ENCODE peak calls at places on chromosomes 2 and 18, in nine cellular contexts. One of them, this sample, is unnamed.

GRCh38 chr18:2994603-2995432 is 18.1 kb downstream of the LPIN2 start:
- DNase-seq in mesendoderm: peak
- DNase-seq in stomach: no peak
- DNase-seq in HepG2: no peak
- DNase-seq in iPS DF 6.9: no peak
- DNase-seq in psoas muscle: peak
- DNase-seq in body of pancreas: no peak
- DNase-seq in fibroblast of lung: no peak
- DNase-seq in Peyer's patch: peak
- DNase-seq in this sample: peak

GRCh38 chr2:98140210-98140609 is 53.2 kb downstream of the VWA3B start:
- DNase-seq in iPS DF 6.9: no peak
- DNase-seq in HepG2: no peak
- DNase-seq in body of pancreas: no peak
- DNase-seq in stomach: no peak
- DNase-seq in fibroblast of lung: no peak
- DNase-seq in Peyer's patch: no peak
- DNase-seq in psoas muscle: peak
- DNase-seq in mesendoderm: no peak
- DNase-seq in this sample: no peak

GRCh38 chr18:50192903-50193795 is 1.8 kb downstream of the MYO5B start:
- DNase-seq in psoas muscle: no peak
- DNase-seq in mesendoderm: no peak
- DNase-seq in iPS DF 6.9: no peak
- DNase-seq in fibroblast of lung: no peak
- DNase-seq in body of pancreas: peak
- DNase-seq in stomach: peak
- DNase-seq in Peyer's patch: no peak
- DNase-seq in HepG2: no peak
- DNase-seq in this sample: no peak

GRCh38 chr2:21710031-21710430 is 586.3 kb downstream of the TDRD15 start:
- DNase-seq in mesendoderm: no peak
- DNase-seq in fibroblast of lung: no peak
- DNase-seq in Peyer's patch: no peak
- DNase-seq in HepG2: no peak
- DNase-seq in body of pancreas: no peak
- DNase-seq in psoas muscle: no peak
- DNase-seq in stomach: no peak
- DNase-seq in iPS DF 6.9: no peak
- DNase-seq in this sample: no peak

GRCh38 chr2:104378853-104379374 is 475.0 kb upstream of the POU3F3 start:
- DNase-seq in HepG2: peak
- DNase-seq in mesendoderm: peak
- DNase-seq in fibroblast of lung: peak
- DNase-seq in stomach: no peak
- DNase-seq in iPS DF 6.9: peak
- DNase-seq in Peyer's patch: no peak
- DNase-seq in body of pancreas: no peak
- DNase-seq in psoas muscle: no peak
- DNase-seq in this sample: no peak

GRCh38 chr18:62974928-62975675 is 259.8 kb downstream of the PHLPP1 start:
- DNase-seq in stomach: no peak
- DNase-seq in mesendoderm: no peak
- DNase-seq in HepG2: no peak
- DNase-seq in iPS DF 6.9: no peak
- DNase-seq in Peyer's patch: no peak
- DNase-seq in psoas muscle: no peak
- DNase-seq in body of pancreas: no peak
- DNase-seq in fibroblast of lung: no peak
- DNase-seq in this sample: no peak

GRCh38 chr2:102061962-102062795 is 70.4 kb downstream of the IL1R2 start:
- DNase-seq in mesendoderm: no peak
- DNase-seq in iPS DF 6.9: no peak
- DNase-seq in fibroblast of lung: peak
- DNase-seq in body of pancreas: no peak
- DNase-seq in stomach: no peak
- DNase-seq in Peyer's patch: no peak
- DNase-seq in psoas muscle: no peak
- DNase-seq in HepG2: no peak
- DNase-seq in this sample: no peak

GRCh38 chr2:45840481-45840880 is 189.0 kb downstream of the PRKCE start:
- DNase-seq in Peyer's patch: no peak
- DNase-seq in fibroblast of lung: no peak
- DNase-seq in body of pancreas: no peak
- DNase-seq in psoas muscle: no peak
- DNase-seq in stomach: no peak
- DNase-seq in HepG2: no peak
- DNase-seq in iPS DF 6.9: no peak
- DNase-seq in mesendoderm: no peak
- DNase-seq in this sample: no peak

GRCh38 chr2:28074127-28074526 is 183.6 kb downstream of the BABAM2 start:
- DNase-seq in iPS DF 6.9: no peak
- DNase-seq in fibroblast of lung: no peak
- DNase-seq in body of pancreas: no peak
- DNase-seq in stomach: no peak
- DNase-seq in Peyer's patch: no peak
- DNase-seq in mesendoderm: no peak
- DNase-seq in HepG2: no peak
- DNase-seq in psoas muscle: no peak
- DNase-seq in this sample: no peak

GRCh38 chr2:233385489-233386044 is 31.3 kb downstream of the DGKD start:
- DNase-seq in psoas muscle: no peak
- DNase-seq in body of pancreas: no peak
- DNase-seq in Peyer's patch: no peak
- DNase-seq in stomach: no peak
- DNase-seq in fibroblast of lung: no peak
- DNase-seq in mesendoderm: no peak
- DNase-seq in iPS DF 6.9: no peak
- DNase-seq in HepG2: no peak
- DNase-seq in this sample: no peak

GRCh38 chr2:233803994-233804393 is 25.9 kb downstream of the MROH2A start:
- DNase-seq in psoas muscle: no peak
- DNase-seq in Peyer's patch: peak
- DNase-seq in mesendoderm: no peak
- DNase-seq in body of pancreas: no peak
- DNase-seq in fibroblast of lung: no peak
- DNase-seq in stomach: peak
- DNase-seq in HepG2: no peak
- DNase-seq in iPS DF 6.9: no peak
- DNase-seq in this sample: peak

GRCh38 chr2:105862843-105863242 is 118.1 kb downstream of the NCK2 start:
- DNase-seq in mesendoderm: no peak
- DNase-seq in body of pancreas: no peak
- DNase-seq in psoas muscle: no peak
- DNase-seq in Peyer's patch: no peak
- DNase-seq in stomach: no peak
- DNase-seq in fibroblast of lung: no peak
- DNase-seq in HepG2: no peak
- DNase-seq in iPS DF 6.9: no peak
- DNase-seq in this sample: no peak

GRCh38 chr2:192126912-192127311 is 67.8 kb downstream of the TMEFF2 start:
- DNase-seq in HepG2: no peak
- DNase-seq in fibroblast of lung: no peak
- DNase-seq in body of pancreas: no peak
- DNase-seq in mesendoderm: no peak
- DNase-seq in psoas muscle: no peak
- DNase-seq in Peyer's patch: no peak
- DNase-seq in iPS DF 6.9: no peak
- DNase-seq in stomach: no peak
- DNase-seq in this sample: no peak

GRCh38 chr2:7083580-7084509 is 166.6 kb downstream of the RNF144A start:
- DNase-seq in mesendoderm: peak
- DNase-seq in fibroblast of lung: peak
- DNase-seq in body of pancreas: no peak
- DNase-seq in stomach: no peak
- DNase-seq in psoas muscle: no peak
- DNase-seq in iPS DF 6.9: peak
- DNase-seq in HepG2: peak
- DNase-seq in Peyer's patch: peak
- DNase-seq in this sample: no peak

GRCh38 chr2:237143676-237144440 is 58.2 kb downstream of the COPS8 start:
- DNase-seq in stomach: no peak
- DNase-seq in mesendoderm: no peak
- DNase-seq in psoas muscle: no peak
- DNase-seq in Peyer's patch: no peak
- DNase-seq in body of pancreas: no peak
- DNase-seq in HepG2: no peak
- DNase-seq in fibroblast of lung: peak
- DNase-seq in iPS DF 6.9: no peak
- DNase-seq in this sample: no peak

GRCh38 chr2:165889158-165889557 is 64.4 kb downstream of the TTC21B start:
- DNase-seq in Peyer's patch: no peak
- DNase-seq in stomach: no peak
- DNase-seq in body of pancreas: no peak
- DNase-seq in psoas muscle: no peak
- DNase-seq in fibroblast of lung: no peak
- DNase-seq in iPS DF 6.9: no peak
- DNase-seq in mesendoderm: no peak
- DNase-seq in HepG2: no peak
- DNase-seq in this sample: no peak

GRCh38 chr18:79068299-79068945 is 772 bp upstream of the ATP9B start:
- DNase-seq in stomach: no peak
- DNase-seq in body of pancreas: no peak
- DNase-seq in mesendoderm: peak
- DNase-seq in fibroblast of lung: peak
- DNase-seq in iPS DF 6.9: no peak
- DNase-seq in Peyer's patch: no peak
- DNase-seq in HepG2: no peak
- DNase-seq in psoas muscle: peak
- DNase-seq in this sample: no peak

GRCh38 chr2:18740428-18740827 is 151.1 kb upstream of the NT5C1B start:
- DNase-seq in stomach: no peak
- DNase-seq in iPS DF 6.9: no peak
- DNase-seq in psoas muscle: no peak
- DNase-seq in mesendoderm: no peak
- DNase-seq in fibroblast of lung: peak
- DNase-seq in body of pancreas: no peak
- DNase-seq in Peyer's patch: no peak
- DNase-seq in HepG2: no peak
- DNase-seq in this sample: peak
- H3K27ac ChIP-seq in stomach: no peak
- H3K27ac ChIP-seq in iPS DF 6.9: no peak
- H3K27ac ChIP-seq in psoas muscle: no peak
- H3K27ac ChIP-seq in mesendoderm: no peak
- H3K27ac ChIP-seq in fibroblast of lung: no peak
- H3K27ac ChIP-seq in body of pancreas: no peak
- H3K27ac ChIP-seq in Peyer's patch: no peak
- H3K27ac ChIP-seq in HepG2: no peak
- H3K27ac ChIP-seq in this sample: no peak

DNA sequence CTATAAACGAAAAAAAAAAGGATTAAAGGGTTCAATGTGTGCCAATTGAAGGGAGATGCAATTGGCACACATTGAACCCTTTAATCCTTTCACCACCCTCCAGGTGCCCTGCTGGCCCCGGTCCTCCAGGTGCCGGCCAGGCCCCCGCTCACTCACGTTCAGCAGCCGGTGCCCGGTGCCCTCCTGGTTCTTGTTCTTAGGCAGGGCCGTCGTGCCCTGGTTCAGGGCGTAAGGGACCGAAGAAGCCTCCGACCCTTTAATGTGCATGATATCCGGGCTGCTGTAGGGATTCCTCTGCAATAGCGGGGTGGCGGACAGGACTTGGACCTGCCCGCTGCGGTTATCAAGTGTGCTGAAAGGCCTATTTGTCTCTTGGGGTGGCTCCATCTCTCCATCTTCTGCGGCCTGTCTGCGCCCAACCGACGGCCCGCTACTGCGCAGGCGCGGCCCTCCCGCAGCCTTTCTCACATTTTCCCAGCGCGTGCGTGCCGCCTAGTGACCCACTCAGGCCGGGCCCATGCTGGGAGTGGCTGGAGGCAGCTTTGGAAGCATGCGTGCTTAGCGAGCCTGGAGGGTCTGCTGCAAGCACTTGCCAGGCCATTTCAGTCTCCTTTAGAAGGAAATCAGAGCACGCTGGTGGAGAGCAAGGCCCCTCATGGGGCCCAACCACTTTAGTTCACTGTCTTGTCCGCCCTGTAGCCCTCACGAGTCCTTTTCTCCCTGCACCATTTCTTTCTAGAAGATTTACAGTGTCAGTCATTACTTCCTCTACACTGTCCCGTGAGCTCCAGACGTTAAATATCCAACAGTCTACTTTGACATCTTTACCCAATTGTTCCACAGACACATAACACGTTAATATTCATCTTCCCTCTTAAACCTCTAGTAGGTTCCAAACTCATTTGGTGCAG is 24.3 kb downstream of the TMEM237 start:
- DNase-seq in body of pancreas: peak
- DNase-seq in HepG2: no peak
- DNase-seq in mesendoderm: no peak
- DNase-seq in psoas muscle: peak
- DNase-seq in stomach: peak
- DNase-seq in Peyer's patch: peak
- DNase-seq in fibroblast of lung: peak
- DNase-seq in iPS DF 6.9: no peak
- DNase-seq in this sample: peak
- H3K4me3 ChIP-seq in body of pancreas: no peak
- H3K4me3 ChIP-seq in HepG2: no peak
- H3K4me3 ChIP-seq in mesendoderm: no peak
- H3K4me3 ChIP-seq in psoas muscle: peak
- H3K4me3 ChIP-seq in stomach: no peak
- H3K4me3 ChIP-seq in Peyer's patch: no peak
- H3K4me3 ChIP-seq in fibroblast of lung: no peak
- H3K4me3 ChIP-seq in iPS DF 6.9: no peak
- H3K4me3 ChIP-seq in this sample: no peak

GRCh38 chr2:196987298-196987653 is 60.8 kb upstream of the PGAP1 start:
- DNase-seq in iPS DF 6.9: no peak
- DNase-seq in Peyer's patch: no peak
- DNase-seq in stomach: no peak
- DNase-seq in HepG2: no peak
- DNase-seq in body of pancreas: no peak
- DNase-seq in fibroblast of lung: no peak
- DNase-seq in psoas muscle: no peak
- DNase-seq in mesendoderm: no peak
- DNase-seq in this sample: no peak
- H3K27ac ChIP-seq in iPS DF 6.9: no peak
- H3K27ac ChIP-seq in Peyer's patch: no peak
- H3K27ac ChIP-seq in stomach: peak
- H3K27ac ChIP-seq in HepG2: no peak
- H3K27ac ChIP-seq in body of pancreas: no peak
- H3K27ac ChIP-seq in fibroblast of lung: peak
- H3K27ac ChIP-seq in psoas muscle: peak
- H3K27ac ChIP-seq in mesendoderm: no peak
- H3K27ac ChIP-seq in this sample: no peak

DNA sequence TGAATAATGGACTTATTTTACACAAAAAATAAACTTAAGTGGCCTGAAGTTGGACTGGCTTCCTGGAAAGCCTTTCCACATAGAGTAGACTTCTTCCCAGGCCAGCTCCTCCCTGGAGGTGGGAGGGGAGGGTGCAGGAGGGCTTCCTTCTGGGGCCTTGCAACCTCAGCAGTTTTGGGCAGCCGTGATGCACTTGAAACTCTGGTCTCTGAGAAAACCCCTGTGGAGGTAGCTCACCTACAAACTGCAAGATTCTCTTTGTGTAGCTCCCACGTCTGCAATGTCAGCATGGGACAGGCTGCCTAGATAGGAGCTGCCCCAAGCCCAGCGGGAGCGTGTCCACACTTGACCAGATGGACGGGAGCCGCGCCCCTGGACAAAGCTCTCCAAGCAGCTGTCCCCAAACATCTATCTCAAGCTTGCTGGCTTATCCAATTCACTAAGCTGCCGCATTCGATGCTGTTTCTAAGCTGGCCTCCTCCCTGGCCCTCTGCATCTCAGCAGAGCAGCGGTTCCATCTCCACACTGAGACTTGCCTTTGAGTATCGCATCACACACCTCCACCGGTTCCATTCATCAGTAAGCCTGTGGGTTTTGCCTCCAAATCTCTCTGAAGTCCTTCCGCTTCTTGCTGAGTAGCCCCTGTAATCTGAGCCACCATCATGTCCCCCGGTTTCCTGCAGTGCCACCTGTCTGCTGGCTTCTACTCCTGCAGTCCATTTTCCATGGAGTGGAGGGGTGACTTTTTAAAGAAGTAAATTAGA is 1.6 kb upstream of the LPIN1 start:
- DNase-seq in iPS DF 6.9: no peak
- DNase-seq in stomach: no peak
- DNase-seq in mesendoderm: peak
- DNase-seq in HepG2: peak
- DNase-seq in Peyer's patch: no peak
- DNase-seq in body of pancreas: no peak
- DNase-seq in fibroblast of lung: peak
- DNase-seq in psoas muscle: peak
- DNase-seq in this sample: no peak
- H3K4me3 ChIP-seq in iPS DF 6.9: no peak
- H3K4me3 ChIP-seq in stomach: peak
- H3K4me3 ChIP-seq in mesendoderm: no peak
- H3K4me3 ChIP-seq in HepG2: peak
- H3K4me3 ChIP-seq in Peyer's patch: peak
- H3K4me3 ChIP-seq in body of pancreas: no peak
- H3K4me3 ChIP-seq in fibroblast of lung: peak
- H3K4me3 ChIP-seq in psoas muscle: peak
- H3K4me3 ChIP-seq in this sample: no peak

This sample was measured in aorta.